ENCODE peak calls at places on chromosome 17, in eight cellular contexts. G is GM23338, B is H1, E is HCT116, U is HepG2, H is K562, N is endothelial cell of umbilical vein, J is GM12878. X is an unnamed sample.

GRCh38 chr17:76132574-76133338 is 8.3 kb downstream of the FOXJ1 start:
- DNase-seq in G (peak), B (peak), E (peak), U (peak), H (no peak), N (no peak), J (no peak), X (no peak)

GRCh38 chr17:61073799-61074513 is 325.7 kb upstream of the TBX2 start:
- DNase-seq in G (no peak), B (no peak), E (no peak), U (no peak), H (no peak), N (no peak), J (no peak), X (no peak)

GRCh38 chr17:74181341-74181740 is 22.1 kb upstream of the RPL38 start:
- DNase-seq in G (no peak), B (no peak), E (no peak), U (no peak), H (no peak), N (no peak), J (no peak), X (no peak)

GRCh38 chr17:45371414-45372324 is 54.8 kb upstream of the MAP3K14 start:
- DNase-seq in G (peak), B (peak), E (peak), U (peak), H (no peak), N (peak), J (no peak), X (no peak)

GRCh38 chr17:27810211-27810901 is 10.0 kb upstream of the NOS2 start:
- DNase-seq in G (peak), B (no peak), E (no peak), U (no peak), H (no peak), N (no peak), J (peak), X (no peak)

GRCh38 chr17:29215174-29215573 is 31.5 kb upstream of the CRYBA1 start:
- DNase-seq in G (no peak), B (no peak), E (no peak), U (no peak), H (no peak), N (no peak), J (no peak), X (no peak)

GRCh38 chr17:72360386-72360940 is 239.6 kb downstream of the SOX9 start:
- DNase-seq in G (no peak), B (no peak), E (no peak), U (peak), H (no peak), N (no peak), J (no peak), X (no peak)

GRCh38 chr17:6596076-6596475 is 39.7 kb upstream of the PITPNM3 start:
- DNase-seq in G (no peak), B (no peak), E (no peak), U (no peak), H (no peak), N (no peak), J (no peak), X (no peak)

GRCh38 chr17:20155258-20156195 is 146.4 kb downstream of the SPECC1 start:
- DNase-seq in G (peak), B (peak), E (peak), U (peak), H (peak), N (peak), J (peak), X (peak)
- TF ChIP-seq POLR2AphosphoS5 in G (peak), B (peak), E (peak), U (no peak), H (no peak), N (peak), J (peak), X (no peak)

GRCh38 chr17:66965801-66966528 is 1.5 kb downstream of the CACNG4 start:
- DNase-seq in G (peak), B (no peak), E (no peak), U (no peak), H (no peak), N (no peak), J (no peak), X (no peak)
- TF ChIP-seq EZH2 in G (no peak), B (peak), E (no peak), U (no peak), H (no peak), N (peak), J (peak), X (no peak)

GRCh38 chr17:2235792-2236365 is 67.7 kb downstream of the SMG6 start:
- DNase-seq in G (no peak), B (no peak), E (no peak), U (no peak), H (no peak), N (no peak), J (no peak), X (no peak)

GRCh38 chr17:2232244-2232638 is 71.3 kb downstream of the SMG6 start:
- DNase-seq in G (no peak), B (no peak), E (no peak), U (no peak), H (no peak), N (peak), J (no peak), X (no peak)

GRCh38 chr17:2230877-2231276 is 72.7 kb downstream of the SMG6 start:
- DNase-seq in G (no peak), B (no peak), E (no peak), U (no peak), H (no peak), N (no peak), J (no peak), X (no peak)

GRCh38 chr17:2237521-2237921 is 66.1 kb downstream of the SMG6 start:
- DNase-seq in G (no peak), B (no peak), E (no peak), U (no peak), H (no peak), N (peak), J (no peak), X (no peak)

DNA sequence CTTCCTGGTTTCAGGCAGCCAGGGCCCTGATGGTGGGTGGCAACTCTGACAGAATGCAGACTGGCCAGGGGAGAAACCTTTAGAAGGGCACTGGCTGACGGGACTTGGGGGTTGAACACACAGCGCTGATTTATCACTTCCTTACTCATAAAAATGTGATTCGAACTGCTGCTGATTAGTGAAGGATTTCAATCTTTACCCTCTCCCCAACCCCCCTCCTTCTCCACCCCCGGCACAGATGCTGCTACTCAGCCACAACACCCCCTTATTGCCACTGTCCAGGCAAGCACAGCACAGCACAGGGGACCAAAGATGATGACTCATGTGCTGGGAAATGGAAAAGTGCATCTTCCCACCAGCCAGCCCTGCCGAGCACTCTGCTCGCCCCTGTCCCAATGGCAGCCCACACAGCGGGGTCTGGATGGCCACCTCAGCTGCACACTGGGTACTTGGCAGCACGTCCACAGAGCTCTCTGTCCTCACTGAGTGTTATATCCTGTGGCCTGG is 70.1 kb downstream of the SMG6 start:
- DNase-seq in G (no peak), B (no peak), E (no peak), U (no peak), H (no peak), N (peak), J (no peak), X (no peak)
- TF ChIP-seq POLR2AphosphoS5 in G (no peak), B (no peak), E (no peak), U (no peak), H (no peak), N (no peak), J (no peak), X (no peak)

GRCh38 chr17:43905985-43906852 is 1.1 kb downstream of the MPP2 start:
- DNase-seq in G (peak), B (no peak), E (no peak), U (peak), H (peak), N (no peak), J (no peak), X (no peak)
- TF ChIP-seq EZH2 in G (no peak), B (no peak), E (no peak), U (peak), H (peak), N (peak), J (no peak), X (no peak)

GRCh38 chr17:82882715-82883446 is 43.1 kb upstream of the ZNF750 start:
- DNase-seq in G (no peak), B (no peak), E (no peak), U (no peak), H (no peak), N (no peak), J (no peak), X (no peak)
- TF ChIP-seq POLR2AphosphoS5 in G (no peak), B (no peak), E (no peak), U (no peak), H (no peak), N (no peak), J (no peak), X (no peak)

DNA sequence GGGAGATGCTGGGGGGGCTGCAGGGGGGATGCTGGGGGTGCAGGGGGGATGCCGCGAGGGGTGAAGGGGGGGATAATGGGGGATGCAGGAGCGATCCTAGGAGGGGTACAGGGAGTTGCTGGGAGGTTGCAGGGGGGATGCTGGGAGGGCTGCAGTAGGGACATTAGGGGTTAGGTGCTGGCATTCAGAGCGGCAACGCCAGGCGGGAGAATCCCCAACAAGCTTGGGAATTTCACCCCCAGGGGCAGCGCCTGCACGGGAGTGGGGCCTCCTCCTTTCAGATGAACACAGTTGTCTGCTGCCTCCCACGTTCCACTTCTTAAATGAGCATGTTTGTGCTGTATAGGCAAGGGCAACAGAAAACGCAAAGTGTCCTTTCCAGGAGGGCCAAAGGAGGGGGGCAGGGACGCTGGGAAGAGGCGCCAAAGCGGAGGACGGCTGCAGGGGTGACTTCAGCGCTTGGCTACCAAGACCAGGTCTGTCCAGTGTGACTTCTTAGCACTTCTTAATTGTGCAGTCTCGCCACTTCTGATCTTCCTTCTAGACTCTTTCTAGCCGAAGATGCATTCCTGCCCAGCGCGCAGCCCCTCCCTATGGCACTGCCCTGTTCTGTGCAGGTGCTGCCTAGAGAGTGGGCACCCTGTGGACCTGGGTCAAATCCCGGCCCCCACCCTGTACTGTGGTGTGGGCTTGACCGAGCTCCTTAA is 2.0 kb upstream of the SLC6A4 start:
- DNase-seq in G (peak), B (no peak), E (no peak), U (no peak), H (no peak), N (no peak), J (no peak), X (no peak)
- TF ChIP-seq EZH2 in G (no peak), B (no peak), E (no peak), U (no peak), H (no peak), N (no peak), J (no peak), X (no peak)

GRCh38 chr17:30790279-30790678 is 34.2 kb downstream of the CRLF3 start:
- DNase-seq in G (no peak), B (no peak), E (no peak), U (no peak), H (no peak), N (no peak), J (no peak), X (no peak)

GRCh38 chr17:30788918-30789317 is 35.6 kb downstream of the CRLF3 start:
- DNase-seq in G (peak), B (no peak), E (no peak), U (no peak), H (no peak), N (no peak), J (no peak), X (no peak)

GRCh38 chr17:30796016-30796415 is 28.5 kb downstream of the CRLF3 start:
- DNase-seq in G (no peak), B (no peak), E (no peak), U (no peak), H (no peak), N (no peak), J (no peak), X (no peak)

GRCh38 chr17:30793282-30793977 is 31.1 kb downstream of the CRLF3 start:
- DNase-seq in G (no peak), B (no peak), E (no peak), U (no peak), H (no peak), N (no peak), J (no peak), X (no peak)
- TF ChIP-seq POLR2AphosphoS5 in G (peak), B (no peak), E (peak), U (no peak), H (no peak), N (no peak), J (no peak), X (no peak)

GRCh38 chr17:43951750-43952149 is 2.0 kb downstream of the PYY start:
- DNase-seq in G (no peak), B (no peak), E (no peak), U (no peak), H (no peak), N (no peak), J (no peak), X (no peak)

GRCh38 chr17:43950554-43950953 is 3.2 kb downstream of the PYY start:
- DNase-seq in G (no peak), B (no peak), E (no peak), U (no peak), H (no peak), N (no peak), J (no peak), X (no peak)

GRCh38 chr17:43952351-43952723 is 1.4 kb downstream of the PYY start:
- DNase-seq in G (peak), B (no peak), E (no peak), U (no peak), H (no peak), N (no peak), J (no peak), X (no peak)

GRCh38 chr17:43953746-43954145 is at the start of gene PYY:
- DNase-seq in G (peak), B (no peak), E (no peak), U (no peak), H (no peak), N (no peak), J (no peak), X (no peak)

GRCh38 chr17:43952724-43953666 is 745 bp downstream of the PYY start:
- DNase-seq in G (peak), B (peak), E (no peak), U (no peak), H (peak), N (no peak), J (no peak), X (no peak)
- TF ChIP-seq EZH2 in G (no peak), B (no peak), E (no peak), U (peak), H (no peak), N (peak), J (no peak), X (no peak)

GRCh38 chr17:52420555-52421078 is 262.1 kb upstream of the CA10 start:
- DNase-seq in G (no peak), B (no peak), E (no peak), U (no peak), H (no peak), N (no peak), J (no peak), X (no peak)

GRCh38 chr17:52419256-52419655 is 260.7 kb upstream of the CA10 start:
- DNase-seq in G (no peak), B (no peak), E (no peak), U (peak), H (no peak), N (no peak), J (no peak), X (no peak)
- TF ChIP-seq POLR2AphosphoS5 in G (no peak), B (no peak), E (no peak), U (no peak), H (no peak), N (no peak), J (no peak), X (no peak)